ENCODE peak calls at places on chromosomes 3 and 15, in nine cellular contexts. V is iris pigment epithelial cell; A is mammary epithelial cell; B is HTR-8/SVneo; Y is T-helper 9 cell; L is NCI-H446 treated with DMSO at 0.1 percent for 48 hours; H is naive thymus-derived CD8-positive, alpha-beta T cell; X is HFF-Myc; R is T-cell. M is an unnamed sample.

GRCh38 chr3:176737480-176738147 is 459.7 kb downstream of the TBL1XR1 start:
- DNase-seq in V (no peak), A (no peak), B (no peak), Y (no peak), L (no peak), H (no peak), X (no peak), R (no peak), M (no peak)

GRCh38 chr15:41564286-41564959 is 5.4 kb downstream of the TYRO3 start:
- DNase-seq in V (no peak), A (no peak), B (no peak), Y (no peak), L (no peak), H (no peak), X (no peak), R (no peak), M (no peak)

GRCh38 chr3:141236351-141236750 is 4.7 kb downstream of the PXYLP1 start:
- DNase-seq in V (no peak), A (no peak), B (no peak), Y (no peak), L (no peak), H (no peak), X (no peak), R (no peak), M (no peak)

GRCh38 chr3:183211390-183211789 is 41.7 kb upstream of the B3GNT5 start:
- DNase-seq in V (no peak), A (no peak), B (no peak), Y (no peak), L (no peak), H (no peak), X (no peak), R (no peak), M (no peak)

GRCh38 chr3:72974956-72975355 is 21.7 kb upstream of the PPP4R2 start:
- DNase-seq in V (no peak), A (no peak), B (no peak), Y (no peak), L (no peak), H (no peak), X (no peak), R (no peak), M (no peak)

GRCh38 chr15:80967451-80967850 is 22.2 kb downstream of the MESD start:
- DNase-seq in V (peak), A (no peak), B (peak), Y (no peak), L (peak), H (no peak), X (no peak), R (no peak), M (no peak)

GRCh38 chr3:120678331-120678845 is 3.7 kb downstream of the HGD start:
- DNase-seq in V (peak), A (peak), B (peak), Y (no peak), L (no peak), H (no peak), X (peak), R (no peak), M (no peak)

GRCh38 chr15:77493324-77493907 is 72.7 kb downstream of the HMG20A start:
- DNase-seq in V (peak), A (no peak), B (no peak), Y (no peak), L (no peak), H (no peak), X (no peak), R (no peak), M (no peak)

GRCh38 chr3:42440924-42441323 is 30.5 kb upstream of the LYZL4 start:
- DNase-seq in V (no peak), A (no peak), B (no peak), Y (no peak), L (no peak), H (no peak), X (no peak), R (no peak), M (no peak)

M was measured in activated CD4-positive, alpha-beta T cell treated with anti-CD3 and anti-CD28 coated beads for 4 hours.